ENCODE peak calls at places on chromosomes 11 and 22, in eight cellular contexts. S, J, A, E, F, U, T and Q are unnamed samples.

GRCh38 chr11:65844231-65844872 is 10.6 kb downstream of the SNX32 start:
- DNase-seq in S (peak; percentile 80), J (no peak), A (no peak), E (no peak), F (no peak), U (no peak), T (no peak), Q (no peak)

GRCh38 chr11:46272816-46273427 is 4.5 kb upstream of the CREB3L1 start:
- DNase-seq in S (no peak), J (peak; percentile 83), A (no peak), E (no peak), F (no peak), U (no peak), T (no peak), Q (no peak)

GRCh38 chr11:111357150-111358037 is 21.7 kb downstream of the POU2AF1 start:
- DNase-seq in S (peak; percentile 35), J (no peak), A (peak; percentile 60), E (no peak), F (no peak), U (no peak), T (no peak), Q (no peak)

GRCh38 chr11:125513705-125514265 is 17.7 kb upstream of the FEZ1 start:
- DNase-seq in S (no peak), J (no peak), A (no peak), E (no peak), F (no peak), U (no peak), T (no peak), Q (no peak)

GRCh38 chr11:36508743-36509142 is 1.3 kb downstream of the TRAF6 start:
- DNase-seq in S (no peak), J (no peak), A (no peak), E (no peak), F (no peak), U (no peak), T (no peak), Q (no peak)

GRCh38 chr22:47165998-47166397 is 403.5 kb downstream of the TBC1D22A start:
- DNase-seq in S (no peak), J (no peak), A (peak; percentile 24), E (no peak), F (no peak), U (no peak), T (no peak), Q (peak; percentile 7)

GRCh38 chr11:69539416-69540117 is 58.1 kb downstream of the LINC01488 start:
- DNase-seq in S (no peak), J (no peak), A (no peak), E (no peak), F (no peak), U (no peak), T (no peak), Q (no peak)

GRCh38 chr11:119339581-119340334 is 925 bp downstream of the C1QTNF5 start:
- DNase-seq in S (peak; percentile 28), J (peak; percentile 42), A (peak; percentile 92), E (no peak), F (no peak), U (no peak), T (peak; percentile 82), Q (peak; percentile 86)

GRCh38 chr11:102330226-102330625 is 12.9 kb downstream of the BIRC3 start:
- DNase-seq in S (no peak), J (peak; percentile 13), A (no peak), E (no peak), F (no peak), U (no peak), T (no peak), Q (no peak)

DNA sequence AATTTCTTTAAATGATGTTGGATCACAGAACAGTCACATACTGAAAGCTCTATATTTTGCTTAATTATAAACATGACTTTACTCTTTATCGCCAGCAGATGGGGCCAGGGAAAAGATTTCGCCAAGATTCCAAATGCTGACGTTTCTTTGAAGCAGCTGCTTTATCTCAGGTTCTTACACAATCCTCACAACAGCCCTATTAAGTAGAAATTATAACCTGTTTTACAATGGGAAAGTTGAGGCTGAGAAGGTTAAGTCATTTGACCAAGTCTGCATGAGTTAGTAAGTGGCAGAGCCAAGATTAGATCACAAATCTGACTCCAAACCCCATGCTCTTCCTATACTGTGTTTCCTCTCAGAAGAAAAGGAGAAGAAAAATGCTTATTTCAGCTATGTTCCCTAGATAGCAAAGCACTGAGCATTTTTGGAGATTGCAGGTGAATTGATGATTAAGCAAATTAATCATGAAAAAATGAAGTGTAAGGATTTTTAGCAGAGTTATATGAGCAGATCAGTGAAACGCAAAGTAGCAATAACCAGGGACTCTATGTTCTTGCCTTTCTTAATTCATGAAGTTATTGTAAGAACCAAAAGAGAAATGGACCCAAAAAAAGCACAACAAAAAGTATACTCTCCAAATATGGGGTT is 79.0 kb downstream of the AASDHPPT start:
- DNase-seq in S (peak; percentile 15), J (peak; percentile 79), A (peak; percentile 53), E (peak; percentile 58), F (peak; percentile 70), U (peak; percentile 26), T (peak; percentile 19), Q (no peak)
- TF ChIP-seq CTCF in S (peak; percentile 53), J (peak; percentile 64), A (peak; percentile 79), E (peak; percentile 50), F (peak; percentile 71), U (peak; percentile 44), T (peak; percentile 41), Q (peak; percentile 81)

DNA sequence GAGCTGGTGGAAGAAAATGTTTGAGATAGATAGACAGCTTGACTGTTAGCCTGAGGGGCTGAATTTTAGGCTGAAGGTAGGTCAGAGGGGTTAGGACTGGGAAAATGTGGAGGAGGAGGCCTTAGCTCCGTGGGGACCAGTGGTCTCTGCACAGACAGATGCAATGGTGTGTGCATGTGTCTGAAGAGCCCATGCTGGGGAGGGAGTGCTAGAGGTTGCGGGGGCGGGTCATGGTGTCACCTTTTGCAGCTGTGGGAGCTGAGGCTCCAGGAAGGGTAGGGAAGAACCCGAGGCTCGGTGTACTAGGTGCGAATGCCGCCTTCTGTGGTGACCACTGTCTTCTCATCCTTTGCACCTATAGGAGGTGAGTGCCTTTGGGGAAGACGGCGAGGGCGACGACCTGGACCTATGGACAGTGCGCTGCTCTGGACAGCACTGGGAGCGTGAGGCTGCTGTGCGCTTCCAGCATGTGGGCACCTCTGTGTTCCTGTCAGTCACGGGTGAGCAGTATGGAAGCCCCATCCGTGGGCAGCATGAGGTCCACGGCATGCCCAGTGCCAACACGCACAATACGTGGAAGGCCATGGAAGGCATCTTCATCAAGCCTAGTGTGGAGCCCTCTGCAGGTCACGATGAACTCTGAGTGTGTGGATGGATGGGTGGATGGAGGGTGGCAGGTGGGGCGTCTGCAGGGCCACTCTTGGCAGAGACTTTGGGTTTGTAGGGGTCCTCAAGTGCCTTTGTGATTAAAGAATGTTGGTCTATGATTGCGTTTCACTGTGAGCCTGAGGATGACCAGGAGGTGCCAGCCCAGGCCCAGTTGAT is 1.6 kb downstream of the SDF2L1 start:
- DNase-seq in S (no peak), J (no peak), A (no peak), E (no peak), F (no peak), U (no peak), T (no peak), Q (no peak)
- TF ChIP-seq CTCF in S (peak; percentile 43), J (no peak), A (peak; percentile 44), E (no peak), F (no peak), U (peak; percentile 24), T (peak; percentile 39), Q (no peak)

DNA sequence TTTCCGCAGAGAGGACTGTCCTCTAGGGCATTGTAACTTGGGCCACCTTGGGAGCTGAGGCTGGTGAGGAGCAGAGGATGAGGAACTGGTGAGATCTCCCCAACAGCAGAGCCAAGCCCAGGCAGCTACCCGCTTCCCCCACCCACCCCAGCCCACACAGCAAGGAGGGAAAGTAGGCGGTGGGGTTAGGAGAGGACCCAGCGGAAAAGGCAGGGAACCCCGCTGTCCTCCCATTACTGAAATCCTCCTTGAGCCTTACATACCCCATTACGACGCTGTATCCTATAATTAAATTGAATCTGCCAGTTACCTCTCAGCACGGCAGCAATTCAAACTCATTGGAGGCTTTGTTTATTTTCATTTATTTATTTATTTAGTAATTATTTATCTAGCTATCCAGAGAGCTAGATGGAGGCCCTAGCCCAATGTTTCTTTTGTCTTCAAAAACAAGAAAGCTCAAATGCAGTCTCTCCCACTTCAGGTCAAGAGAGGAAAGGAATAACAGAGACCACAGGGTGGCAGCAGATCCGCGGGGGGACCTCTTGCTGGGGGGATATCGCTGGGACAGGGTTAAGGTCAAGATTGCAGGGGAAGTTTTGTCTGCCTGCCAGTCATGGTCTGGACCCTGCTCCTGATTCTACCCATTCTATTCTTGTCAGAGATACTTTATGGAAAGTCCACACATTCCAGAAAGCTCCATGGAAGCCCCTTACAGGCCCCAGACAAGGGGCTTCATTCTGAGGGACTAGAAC is 218.0 kb downstream of the ST3GAL4 start:
- DNase-seq in S (no peak), J (no peak), A (peak; percentile 87), E (no peak), F (no peak), U (no peak), T (no peak), Q (no peak)
- TF ChIP-seq CTCF in S (no peak), J (no peak), A (peak; percentile 77), E (peak; percentile 23), F (peak; percentile 41), U (peak; percentile 22), T (no peak), Q (peak; percentile 60)

GRCh38 chr11:1337647-1338007 is 28.2 kb upstream of the TOLLIP start:
- DNase-seq in S (no peak), J (no peak), A (no peak), E (no peak), F (no peak), U (no peak), T (no peak), Q (no peak)
- TF ChIP-seq CTCF in S (no peak), J (no peak), A (no peak), E (no peak), F (no peak), U (no peak), T (no peak), Q (no peak)

GRCh38 chr11:48384670-48385069 is 18.4 kb upstream of the OR4C5 start:
- DNase-seq in S (no peak), J (no peak), A (peak; percentile 69), E (no peak), F (no peak), U (no peak), T (no peak), Q (no peak)
- TF ChIP-seq CTCF in S (no peak), J (no peak), A (peak; percentile 39), E (no peak), F (no peak), U (peak; percentile 37), T (no peak), Q (no peak)